ENCODE peak calls at places on chromosomes 5 and 9, in four cellular contexts. One of them, this sample, is unnamed.

GRCh38 chr5:89276566-89277305 is 393.8 kb upstream of the MEF2C start:
- DNase-seq in fibroblast of the aortic adventitia: no peak
- DNase-seq in HEK293T: no peak
- DNase-seq in nucleus accumbens: no peak
- DNase-seq in this sample: no peak

GRCh38 chr5:153542536-153542935 is 52.1 kb downstream of the GRIA1 start:
- DNase-seq in fibroblast of the aortic adventitia: no peak
- DNase-seq in HEK293T: no peak
- DNase-seq in nucleus accumbens: no peak
- DNase-seq in this sample: no peak

GRCh38 chr5:179209359-179210150 is 135.7 kb downstream of the ADAMTS2 start:
- DNase-seq in fibroblast of the aortic adventitia: peak; percentile 65
- DNase-seq in HEK293T: no peak
- DNase-seq in nucleus accumbens: no peak
- DNase-seq in this sample: peak; percentile 38

GRCh38 chr5:178483620-178484019 is 106.6 kb downstream of the COL23A1 start:
- DNase-seq in fibroblast of the aortic adventitia: no peak
- DNase-seq in HEK293T: no peak
- DNase-seq in nucleus accumbens: no peak
- DNase-seq in this sample: no peak

GRCh38 chr9:682633-683508 is 158.6 kb upstream of the DMRT1 start:
- DNase-seq in fibroblast of the aortic adventitia: peak; percentile 49
- DNase-seq in HEK293T: no peak
- DNase-seq in nucleus accumbens: no peak
- DNase-seq in this sample: no peak

GRCh38 chr5:172721455-172722308 is 49.3 kb downstream of the DUSP1 start:
- DNase-seq in fibroblast of the aortic adventitia: peak; percentile 83
- DNase-seq in HEK293T: no peak
- DNase-seq in nucleus accumbens: no peak
- DNase-seq in this sample: no peak

GRCh38 chr9:37752646-37753488 is 738 bp upstream of the TRMT10B start:
- DNase-seq in fibroblast of the aortic adventitia: no peak
- DNase-seq in HEK293T: no peak
- DNase-seq in nucleus accumbens: no peak
- DNase-seq in this sample: no peak

GRCh38 chr9:76374702-76375543 is 19.3 kb downstream of the RFK start:
- DNase-seq in fibroblast of the aortic adventitia: peak; percentile 94
- DNase-seq in HEK293T: peak; percentile 41
- DNase-seq in nucleus accumbens: no peak
- DNase-seq in this sample: peak; percentile 68

GRCh38 chr9:33315371-33315770 is 25.1 kb downstream of the NFX1 start:
- DNase-seq in fibroblast of the aortic adventitia: no peak
- DNase-seq in HEK293T: no peak
- DNase-seq in nucleus accumbens: no peak
- DNase-seq in this sample: no peak

GRCh38 chr5:15821506-15821905 is 321.5 kb downstream of the FBXL7 start:
- DNase-seq in fibroblast of the aortic adventitia: peak; percentile 62
- DNase-seq in HEK293T: no peak
- DNase-seq in nucleus accumbens: no peak
- DNase-seq in this sample: no peak

GRCh38 chr5:42526179-42526578 is 102.9 kb downstream of the GHR start:
- DNase-seq in fibroblast of the aortic adventitia: no peak
- DNase-seq in HEK293T: no peak
- DNase-seq in nucleus accumbens: no peak
- DNase-seq in this sample: no peak

GRCh38 chr5:83924891-83925290 is 204.2 kb upstream of the HAPLN1 start:
- DNase-seq in fibroblast of the aortic adventitia: peak; percentile 75
- DNase-seq in HEK293T: no peak
- DNase-seq in nucleus accumbens: no peak
- DNase-seq in this sample: no peak

GRCh38 chr5:83856898-83857297 is 136.2 kb upstream of the HAPLN1 start:
- DNase-seq in fibroblast of the aortic adventitia: peak; percentile 41
- DNase-seq in HEK293T: no peak
- DNase-seq in nucleus accumbens: no peak
- DNase-seq in this sample: no peak

GRCh38 chr5:4142842-4143241 is 547.2 kb downstream of the IRX1 start:
- DNase-seq in fibroblast of the aortic adventitia: no peak
- DNase-seq in HEK293T: no peak
- DNase-seq in nucleus accumbens: no peak
- DNase-seq in this sample: no peak

GRCh38 chr9:115015018-115015635 is 84.7 kb upstream of the TNFSF8 start:
- DNase-seq in fibroblast of the aortic adventitia: peak; percentile 77
- DNase-seq in HEK293T: peak; percentile 44
- DNase-seq in nucleus accumbens: no peak
- DNase-seq in this sample: peak; percentile 22

GRCh38 chr9:115157245-115157674 is 39.3 kb upstream of the TNC start:
- DNase-seq in fibroblast of the aortic adventitia: peak; percentile 85
- DNase-seq in HEK293T: no peak
- DNase-seq in nucleus accumbens: no peak
- DNase-seq in this sample: no peak

GRCh38 chr5:9653811-9654210 is 23.7 kb upstream of the TAS2R1 start:
- DNase-seq in fibroblast of the aortic adventitia: peak; percentile 93
- DNase-seq in HEK293T: no peak
- DNase-seq in nucleus accumbens: no peak
- DNase-seq in this sample: peak; percentile 83

GRCh38 chr5:59182722-59183121 is 599.8 kb downstream of the RAB3C start:
- DNase-seq in fibroblast of the aortic adventitia: no peak
- DNase-seq in HEK293T: no peak
- DNase-seq in nucleus accumbens: no peak
- DNase-seq in this sample: no peak

GRCh38 chr5:52684056-52684455 is 103.7 kb upstream of the ITGA1 start:
- DNase-seq in fibroblast of the aortic adventitia: no peak
- DNase-seq in HEK293T: no peak
- DNase-seq in nucleus accumbens: no peak
- DNase-seq in this sample: no peak

GRCh38 chr5:66742083-66742895 is 146.1 kb downstream of the MAST4 start:
- DNase-seq in fibroblast of the aortic adventitia: no peak
- DNase-seq in HEK293T: peak; percentile 21
- DNase-seq in nucleus accumbens: no peak
- DNase-seq in this sample: no peak

GRCh38 chr9:23739753-23740152 is 86.3 kb downstream of the ELAVL2 start:
- DNase-seq in fibroblast of the aortic adventitia: no peak
- DNase-seq in HEK293T: no peak
- DNase-seq in nucleus accumbens: no peak
- DNase-seq in this sample: no peak

GRCh38 chr5:6733411-6734242 is 20.4 kb downstream of the TENT4A start:
- DNase-seq in fibroblast of the aortic adventitia: peak; percentile 77
- DNase-seq in HEK293T: no peak
- DNase-seq in nucleus accumbens: no peak
- DNase-seq in this sample: no peak

GRCh38 chr9:121445986-121446385 is 53.7 kb downstream of the GGTA1 start:
- DNase-seq in fibroblast of the aortic adventitia: no peak
- DNase-seq in HEK293T: no peak
- DNase-seq in nucleus accumbens: no peak
- DNase-seq in this sample: no peak

GRCh38 chr5:138594305-138595058 is 19.3 kb upstream of the HSPA9 start:
- DNase-seq in fibroblast of the aortic adventitia: no peak
- DNase-seq in HEK293T: no peak
- DNase-seq in nucleus accumbens: no peak
- DNase-seq in this sample: no peak

GRCh38 chr9:99825158-99826046 is 3.7 kb downstream of the NR4A3 start:
- DNase-seq in fibroblast of the aortic adventitia: no peak
- DNase-seq in HEK293T: no peak
- DNase-seq in nucleus accumbens: no peak
- DNase-seq in this sample: no peak

GRCh38 chr5:31285025-31285424 is 91.5 kb downstream of the CDH6 start:
- DNase-seq in fibroblast of the aortic adventitia: no peak
- DNase-seq in HEK293T: no peak
- DNase-seq in nucleus accumbens: no peak
- DNase-seq in this sample: no peak

GRCh38 chr5:169668732-169669131 is 31.7 kb downstream of the DOCK2 start:
- DNase-seq in fibroblast of the aortic adventitia: peak; percentile 35
- DNase-seq in HEK293T: no peak
- DNase-seq in nucleus accumbens: no peak
- DNase-seq in this sample: no peak

GRCh38 chr9:108445431-108446018 is 410.3 kb downstream of the ACTL7B start:
- DNase-seq in fibroblast of the aortic adventitia: no peak
- DNase-seq in HEK293T: no peak
- DNase-seq in nucleus accumbens: peak; percentile 26
- DNase-seq in this sample: no peak

This sample was measured in AG09319.